ENCODE peak calls at places on chromosomes 7 and 10, in four cellular contexts. Y is fibroblast of lung, O is mesendoderm, M is neuronal stem cell. F is an unnamed sample.
A peak's percentile ranks its signal among the peaks of the same experiment; 100 is the strongest.

GRCh38 chr10:68876919-68877250 is 24.2 kb upstream of the DDX50 start:
- DNase-seq in M (no peak), O (no peak), Y (no peak), F (no peak)

GRCh38 chr10:75019360-75019759 is 92.1 kb upstream of the SAMD8 start:
- DNase-seq in O (peak; percentile 36), M (no peak), Y (peak; percentile 33), F (no peak)

GRCh38 chr10:14625210-14625621 is 149.5 kb downstream of the FAM107B start:
- DNase-seq in Y (no peak), M (no peak), O (no peak), F (no peak)

GRCh38 chr7:131194070-131194865 is 133.4 kb upstream of the MKLN1 start:
- DNase-seq in Y (no peak), O (no peak), M (no peak), F (no peak)

GRCh38 chr10:12703813-12704212 is 297.7 kb downstream of the CCDC3 start:
- DNase-seq in M (no peak), Y (peak; percentile 90), O (no peak), F (no peak)

GRCh38 chr10:61304751-61305150 is 148.4 kb downstream of the TMEM26 start:
- DNase-seq in O (no peak), M (no peak), Y (peak; percentile 54), F (no peak)

GRCh38 chr7:99252166-99252895 is 20.3 kb upstream of the MYH16 start:
- DNase-seq in Y (no peak), O (peak; percentile 20), M (no peak), F (peak; percentile 39)

GRCh38 chr10:93600861-93601773 is at the start of gene RBP4:
- DNase-seq in M (no peak), O (peak; percentile 18), Y (peak; percentile 64), F (peak; percentile 33)

GRCh38 chr7:133851416-133851815 is 275.7 kb upstream of the LRGUK start:
- DNase-seq in M (no peak), Y (peak; percentile 10), O (no peak), F (no peak)

GRCh38 chr7:74344128-74344496 is 54.9 kb downstream of the CLIP2 start:
- DNase-seq in M (no peak), Y (peak; percentile 70), O (no peak), F (no peak)

GRCh38 chr7:28354601-28355062 is 57.7 kb upstream of the CREB5 start:
- DNase-seq in Y (peak; percentile 98), M (no peak), O (no peak), F (no peak)

GRCh38 chr7:69464035-69464434 is 134.2 kb upstream of the AUTS2 start:
- DNase-seq in O (no peak), Y (no peak), M (no peak), F (no peak)

GRCh38 chr7:19026888-19027287 is 90.5 kb downstream of the TWIST1 start:
- DNase-seq in M (no peak), O (no peak), Y (peak; percentile 57), F (no peak)

GRCh38 chr10:75202321-75203096 is 8.1 kb upstream of the VDAC2 start:
- DNase-seq in Y (peak; percentile 68), O (no peak), M (no peak), F (no peak)

GRCh38 chr10:133309720-133310398 is 1.1 kb downstream of the ZNF511 start:
- DNase-seq in O (no peak), Y (no peak), M (no peak), F (no peak)

GRCh38 chr7:17620588-17620987 is 319.7 kb downstream of the SNX13 start:
- DNase-seq in Y (no peak), O (no peak), M (no peak), F (no peak)

GRCh38 chr10:21078410-21079329 is 181.6 kb upstream of the NEBL start:
- DNase-seq in O (peak; percentile 82), Y (peak; percentile 50), M (peak; percentile 77), F (peak; percentile 72)

GRCh38 chr7:36154255-36155212 is 1.5 kb downstream of the EEPD1 start:
- DNase-seq in M (no peak), Y (no peak), O (no peak), F (no peak)

GRCh38 chr7:36158321-36158605 is 5.2 kb downstream of the EEPD1 start:
- DNase-seq in O (peak; percentile 16), M (no peak), Y (no peak), F (no peak)

GRCh38 chr7:36153571-36154097 is 580 bp downstream of the EEPD1 start:
- DNase-seq in Y (no peak), O (no peak), M (peak; percentile 1), F (no peak)

GRCh38 chr7:36157506-36158320 is 4.7 kb downstream of the EEPD1 start:
- DNase-seq in Y (no peak), M (no peak), O (no peak), F (no peak)

GRCh38 chr7:36155811-36156361 is 2.8 kb downstream of the EEPD1 start:
- DNase-seq in Y (peak; percentile 27), M (no peak), O (peak; percentile 40), F (no peak)
- H3K27ac ChIP-seq in Y (no peak overlapping the region), M (no peak overlapping the region), O (no peak overlapping the region), F (no peak overlapping the region)

DNA sequence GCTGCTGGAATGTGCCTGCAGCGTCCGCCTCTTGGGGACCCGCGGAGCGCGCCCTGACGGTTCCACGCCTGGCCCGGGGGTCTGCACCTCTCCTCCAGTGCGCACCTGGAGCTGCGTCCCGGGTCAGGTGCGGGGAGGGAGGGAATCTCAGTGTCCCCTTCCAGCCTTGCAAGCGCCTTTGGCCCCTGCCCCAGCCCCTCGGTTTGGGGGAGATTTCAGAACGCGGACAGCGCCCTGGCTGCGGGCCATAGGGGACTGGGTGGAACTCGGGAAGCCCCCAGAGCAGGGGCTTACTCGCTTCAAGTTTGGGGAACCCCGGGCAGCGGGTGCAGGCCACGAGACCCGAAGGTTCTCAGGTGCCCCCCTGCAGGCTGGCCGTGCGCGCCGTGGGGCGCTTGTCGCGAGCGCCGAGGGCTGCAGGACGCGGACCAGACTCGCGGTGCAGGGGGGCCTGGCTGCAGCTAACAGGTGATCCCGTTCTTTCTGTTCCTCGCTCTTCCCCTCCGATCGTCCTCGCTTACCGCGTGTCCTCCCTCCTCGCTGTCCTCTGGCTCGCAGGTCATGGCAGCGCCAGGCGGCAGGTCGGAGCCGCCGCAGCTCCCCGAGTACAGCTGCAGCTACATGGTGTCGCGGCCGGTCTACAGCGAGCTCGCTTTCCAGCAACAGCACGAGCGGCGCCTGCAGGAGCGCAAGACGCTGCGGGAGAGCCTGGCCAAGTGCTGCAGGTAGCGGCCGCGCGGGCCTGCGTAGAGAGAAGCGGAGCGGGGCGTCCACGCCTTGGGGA is 645 bp downstream of the SLC26A4 start:
- DNase-seq in Y (peak; percentile 63), M (peak; percentile 45), O (peak; percentile 82), F (peak; percentile 76)
- H3K9ac ChIP-seq in Y (peak overlapping the region; percentile 1), M (peak overlapping the region; percentile 81), O (no peak overlapping the region), F (no peak overlapping the region)

GRCh38 chr7:123184271-123184670 is 15.5 kb downstream of the SLC13A1 start:
- DNase-seq in M (no peak), O (no peak), Y (no peak), F (no peak)

GRCh38 chr7:123185756-123186155 is 14.0 kb downstream of the SLC13A1 start:
- DNase-seq in M (no peak), Y (no peak), O (peak; percentile 28), F (no peak)

GRCh38 chr7:123191132-123191531 is 8.6 kb downstream of the SLC13A1 start:
- DNase-seq in Y (no peak), M (no peak), O (no peak), F (no peak)

GRCh38 chr7:123190109-123190831 is 9.5 kb downstream of the SLC13A1 start:
- DNase-seq in M (no peak), Y (no peak), O (no peak), F (no peak)
- H3K4me1 ChIP-seq in M (no peaks in the 10 kb centered on the region), Y (no peaks in the 10 kb centered on the region), O (no peaks in the 10 kb centered on the region), F (no peaks in the 10 kb centered on the region)

DNA sequence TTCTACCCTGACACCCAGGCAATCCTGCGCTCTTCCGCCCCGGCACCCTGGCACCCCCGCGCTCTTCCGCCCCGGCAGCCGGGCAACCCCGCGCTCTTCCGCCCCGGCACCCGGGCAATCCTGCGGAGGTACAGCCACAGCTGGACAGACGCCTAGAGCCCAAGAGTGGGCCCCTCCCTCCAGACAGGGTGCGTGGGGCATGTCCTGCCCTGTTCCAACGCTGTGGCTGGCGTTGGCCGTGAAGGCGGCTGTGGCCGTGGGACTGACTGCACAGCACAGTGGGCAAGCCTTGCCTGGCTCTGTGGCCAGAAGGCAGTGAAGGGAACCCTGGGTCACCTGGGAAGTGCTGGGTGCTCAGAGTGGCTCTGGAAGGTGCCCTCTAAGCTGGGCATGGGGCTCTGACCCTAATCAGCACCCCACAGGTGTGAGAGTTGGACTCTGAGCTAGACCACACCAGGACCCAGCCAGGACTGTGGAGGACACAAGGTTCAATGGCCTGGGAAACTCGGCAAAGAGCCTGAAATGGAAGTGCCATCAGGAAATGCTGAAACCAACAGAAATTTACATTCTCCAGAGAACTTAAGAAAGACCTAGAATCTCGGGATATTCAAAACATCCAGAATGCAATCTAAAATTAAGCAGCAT is 253.5 kb downstream of the ELFN1 start:
- DNase-seq in M (no peak), Y (no peak), O (no peak), F (no peak)
- H3K27ac ChIP-seq in M (no peak overlapping the region), Y (no peak overlapping the region), O (no peak overlapping the region), F (no peak overlapping the region)

GRCh38 chr10:104274762-104275721 is 6.1 kb downstream of the GSTO2 start:
- DNase-seq in M (no peak), O (peak; percentile 78), Y (no peak), F (peak; percentile 86)

GRCh38 chr10:104273899-104274575 is 5.1 kb downstream of the GSTO2 start:
- DNase-seq in Y (no peak), O (peak; percentile 13), M (no peak), F (no peak)

GRCh38 chr10:104277785-104278184 is 8.8 kb downstream of the GSTO2 start:
- DNase-seq in M (no peak), Y (no peak), O (no peak), F (no peak)

GRCh38 chr10:104273291-104273690 is 4.3 kb downstream of the GSTO2 start:
- DNase-seq in O (no peak), Y (no peak), M (no peak), F (no peak)

GRCh38 chr10:104276192-104276591 is 7.2 kb downstream of the GSTO2 start:
- DNase-seq in O (no peak), M (no peak), Y (no peak), F (no peak)
- H3K9ac ChIP-seq in O (no peak overlapping the region), M (no peak overlapping the region), Y (no peak overlapping the region), F (no peak overlapping the region)

GRCh38 chr7:37385787-37386186 is 62.9 kb downstream of the ELMO1 start:
- DNase-seq in Y (no peak), M (no peak), O (no peak), F (no peak)
- H3K4me1 ChIP-seq in Y (no peaks in the 10 kb centered on the region), M (peaks cover 14% of the 10 kb centered on the region), O (peaks cover 14% of the 10 kb centered on the region), F (peaks cover 13% of the 10 kb centered on the region)

GRCh38 chr10:89392974-89393373 is 551 bp downstream of the IFIT1 start:
- DNase-seq in M (no peak), O (no peak), Y (peak; percentile 88), F (no peak)
- H3K27ac ChIP-seq in M (no peak overlapping the region), O (no peak overlapping the region), Y (peak overlapping the region; percentile 41), F (no peak overlapping the region)